ENCODE peak calls at places on chromosome 1, in nine cellular contexts. T is GM19239; S is pancreas; H is lower leg skin; R is D341Med; A is ovary; U is stimulated activated CD8-positive, alpha-beta memory T cell treated with anti-CD3 and anti-CD28 coated beads, Interleukin-7, amount 100 ng/mL, for 1 hour; J is activated CD4-positive, alpha-beta T cell treated with anti-CD3 and anti-CD28 coated beads, Interleukin-2, amount 50 U/mL, for 4 hours; P is NCI-H2081 treated with DMSO at 0.1 percent for 48 hours. W is an unnamed sample.

GRCh38 chr1:64923294-64923718 is 43.0 kb downstream of the JAK1 start:
- DNase-seq in T (no peak), S (no peak), H (no peak), R (no peak), A (no peak), U (no peak), J (no peak), P (no peak), W (peak; percentile 37)

GRCh38 chr1:21955058-21955457 is 17.9 kb upstream of the HSPG2 start:
- DNase-seq in T (no peak), S (no peak), H (no peak), R (no peak), A (no peak), U (no peak), J (no peak), P (no peak), W (no peak)

GRCh38 chr1:170114916-170115315 is 30.8 kb upstream of the NTMT2 start:
- DNase-seq in T (no peak), S (no peak), H (no peak), R (no peak), A (no peak), U (no peak), J (no peak), P (no peak), W (no peak)

GRCh38 chr1:16186655-16187235 is 25.7 kb downstream of the ARHGEF19 start:
- DNase-seq in T (no peak), S (no peak), H (no peak), R (no peak), A (no peak), U (no peak), J (no peak), P (no peak), W (no peak)

GRCh38 chr1:116540088-116540487 is 30.7 kb downstream of the CD58 start:
- DNase-seq in T (no peak), S (no peak), H (no peak), R (no peak), A (no peak), U (no peak), J (no peak), P (no peak), W (no peak)

GRCh38 chr1:229991724-229992333 is 75.2 kb upstream of the GALNT2 start:
- DNase-seq in T (no peak), S (no peak), H (no peak), R (no peak), A (no peak), U (no peak), J (no peak), P (no peak), W (peak; percentile 6)

GRCh38 chr1:245298781-245299180 is 144.0 kb downstream of the KIF26B start:
- DNase-seq in T (no peak), S (peak; percentile 52), H (no peak), R (no peak), A (no peak), U (no peak), J (no peak), P (no peak), W (no peak)

GRCh38 chr1:6044481-6045109 is 1.1 kb upstream of the KCNAB2 start:
- DNase-seq in T (no peak), S (no peak), H (no peak), R (no peak), A (no peak), U (no peak), J (no peak), P (no peak), W (no peak)

GRCh38 chr1:214441119-214441518 is 110.3 kb downstream of the PTPN14 start:
- DNase-seq in T (no peak), S (no peak), H (no peak), R (no peak), A (no peak), U (no peak), J (no peak), P (no peak), W (no peak)

GRCh38 chr1:33348676-33349080 is 27.8 kb upstream of the A3GALT2 start:
- DNase-seq in T (no peak), S (no peak), H (peak; percentile 82), R (no peak), A (no peak), U (no peak), J (peak; percentile 34), P (no peak), W (no peak)

GRCh38 chr1:36650200-36651065 is 167.7 kb upstream of the CSF3R start:
- DNase-seq in T (peak; percentile 50), S (peak; percentile 73), H (no peak), R (peak; percentile 77), A (peak; percentile 28), U (peak; percentile 28), J (peak; percentile 51), P (peak; percentile 10), W (peak; percentile 53)

GRCh38 chr1:119227446-119227845 is 87.0 kb upstream of the WARS2 start:
- DNase-seq in T (no peak), S (no peak), H (no peak), R (no peak), A (no peak), U (no peak), J (no peak), P (no peak), W (no peak)

GRCh38 chr1:17539526-17540254 is at the start of gene ARHGEF10L:
- DNase-seq in T (no peak), S (peak; percentile 56), H (peak; percentile 87), R (peak; percentile 73), A (peak; percentile 58), U (no peak), J (no peak), P (no peak), W (no peak)

GRCh38 chr1:70934197-70934961 is 113.2 kb downstream of the PTGER3 start:
- DNase-seq in T (no peak), S (no peak), H (no peak), R (no peak), A (no peak), U (no peak), J (no peak), P (no peak), W (no peak)

GRCh38 chr1:214844319-214844718 is 238.2 kb upstream of the KCNK2 start:
- DNase-seq in T (no peak), S (no peak), H (no peak), R (no peak), A (no peak), U (no peak), J (no peak), P (no peak), W (no peak)

GRCh38 chr1:205852969-205853368 is 3.0 kb upstream of the PM20D1 start:
- DNase-seq in T (no peak), S (no peak), H (no peak), R (no peak), A (no peak), U (no peak), J (no peak), P (no peak), W (no peak)

GRCh38 chr1:112508242-112509004 is at the start of gene WNT2B:
- DNase-seq in T (peak; percentile 61), S (peak; percentile 47), H (no peak), R (peak; percentile 79), A (peak; percentile 63), U (no peak), J (peak; percentile 35), P (no peak), W (no peak)

GRCh38 chr1:221868894-221869293 is 127.0 kb upstream of the DUSP10 start:
- DNase-seq in T (no peak), S (no peak), H (no peak), R (no peak), A (no peak), U (no peak), J (no peak), P (peak; percentile 32), W (no peak)

GRCh38 chr1:2311184-2312032 is 79.9 kb downstream of the MORN1 start:
- DNase-seq in T (peak; percentile 64), S (no peak), H (peak; percentile 93), R (no peak), A (peak; percentile 77), U (peak; percentile 24), J (peak; percentile 57), P (no peak), W (no peak)

GRCh38 chr1:195754874-195755273 is 853.4 kb downstream of the KCNT2 start:
- DNase-seq in T (no peak), S (no peak), H (no peak), R (no peak), A (no peak), U (no peak), J (no peak), P (no peak), W (no peak)